ENCODE peak calls at places on chromosomes 3 and 15, in ten cellular contexts. V, M, W, Q, R, K, D, B, Y and C are unnamed samples.

GRCh38 chr3:169607909-169608308 is 55.6 kb downstream of the MECOM start:
- DNase-seq in Q (no peak), R (no peak), D (no peak), W (no peak), B (no peak), K (no peak), Y (no peak), V (no peak), M (no peak), C (no peak)

GRCh38 chr3:111299070-111299672 is 227.6 kb downstream of the NECTIN3 start:
- DNase-seq in B (no peak), K (peak), Y (no peak), V (peak), W (no peak), D (peak), R (peak), M (no peak), Q (peak), C (no peak)

GRCh38 chr15:63603516-63603915 is 6.3 kb downstream of the FBXL22 start:
- DNase-seq in Q (no peak), D (no peak), V (no peak), Y (no peak), W (no peak), M (no peak), R (no peak), B (no peak), K (peak), C (no peak)

GRCh38 chr3:177622520-177622919 is 425.2 kb upstream of the TBL1XR1 start:
- DNase-seq in W (no peak), B (no peak), M (no peak), Y (no peak), Q (no peak), K (no peak), D (peak), R (no peak), V (no peak), C (peak)

GRCh38 chr3:182509312-182509711 is 284.0 kb upstream of the ATP11B start:
- DNase-seq in R (no peak), W (no peak), Q (no peak), Y (no peak), K (no peak), V (no peak), M (no peak), D (no peak), B (no peak), C (no peak)

GRCh38 chr3:24566927-24567326 is 72.3 kb upstream of the THRB start:
- DNase-seq in K (no peak), B (no peak), W (no peak), R (no peak), D (no peak), Q (no peak), M (no peak), Y (no peak), V (no peak), C (no peak)

GRCh38 chr3:161096771-161097367 is 8.3 kb downstream of the B3GALNT1 start:
- DNase-seq in M (no peak), K (peak), D (no peak), V (no peak), W (no peak), B (no peak), Y (peak), R (no peak), Q (peak), C (peak)

GRCh38 chr3:175433026-175433668 is 574.0 kb downstream of the NAALADL2 start:
- DNase-seq in Q (peak), K (no peak), W (no peak), Y (no peak), D (peak), V (peak), M (no peak), B (no peak), R (peak), C (no peak)

GRCh38 chr3:155321418-155321817 is 27.9 kb upstream of the STRIT1 start:
- DNase-seq in V (no peak), W (no peak), R (no peak), Y (no peak), M (no peak), D (peak), B (no peak), Q (no peak), K (no peak), C (peak)

GRCh38 chr15:88657326-88658069 is 18.7 kb downstream of the ISG20 start:
- DNase-seq in Y (peak), Q (peak), R (no peak), B (peak), W (peak), M (no peak), K (peak), D (peak), V (peak), C (peak)

GRCh38 chr15:34520566-34520965 is 62.9 kb downstream of the GOLGA8B start:
- DNase-seq in K (no peak), W (no peak), D (no peak), M (no peak), Q (no peak), Y (no peak), B (no peak), V (no peak), R (no peak), C (no peak)

GRCh38 chr15:77017761-77018720 is 23.1 kb downstream of the PSTPIP1 start:
- DNase-seq in Q (no peak), Y (peak), R (no peak), M (no peak), K (no peak), V (no peak), W (no peak), D (no peak), B (no peak), C (peak)

GRCh38 chr3:121690777-121691405 is 30.2 kb upstream of the HCLS1 start:
- DNase-seq in R (no peak), Q (no peak), K (no peak), B (no peak), V (no peak), Y (no peak), M (no peak), W (no peak), D (no peak), C (no peak)

GRCh38 chr3:129429597-129429996 is 1.2 kb upstream of the EFCAB12 start:
- DNase-seq in D (no peak), Q (no peak), W (no peak), V (no peak), Y (peak), M (no peak), R (no peak), K (no peak), B (no peak), C (no peak)

GRCh38 chr3:149967067-149967685 is 3.5 kb downstream of the PFN2 start:
- DNase-seq in M (no peak), R (no peak), Q (peak), Y (no peak), V (peak), B (peak), D (peak), K (peak), W (peak), C (peak)
- H3K4me3 ChIP-seq in M (no peak), R (no peak), Q (no peak), Y (no peak), V (peak), B (no peak), D (peak), K (peak), W (no peak), C (no peak)

GRCh38 chr15:86106306-86106705 is 26.6 kb downstream of the AGBL1 start:
- DNase-seq in B (no peak), Y (no peak), Q (no peak), R (no peak), M (no peak), K (no peak), V (no peak), W (no peak), D (no peak), C (no peak)

GRCh38 chr15:86101818-86102217 is 22.1 kb downstream of the AGBL1 start:
- DNase-seq in R (no peak), Y (no peak), D (no peak), B (no peak), W (no peak), V (no peak), Q (no peak), M (no peak), K (no peak), C (no peak)

GRCh38 chr15:86103825-86104224 is 24.2 kb downstream of the AGBL1 start:
- DNase-seq in W (no peak), B (no peak), Y (no peak), R (no peak), Q (no peak), D (no peak), M (no peak), K (no peak), V (no peak), C (no peak)
- H3K4me3 ChIP-seq in W (no peak), B (no peak), Y (no peak), R (no peak), Q (no peak), D (no peak), M (no peak), K (no peak), V (no peak), C (no peak)

DNA sequence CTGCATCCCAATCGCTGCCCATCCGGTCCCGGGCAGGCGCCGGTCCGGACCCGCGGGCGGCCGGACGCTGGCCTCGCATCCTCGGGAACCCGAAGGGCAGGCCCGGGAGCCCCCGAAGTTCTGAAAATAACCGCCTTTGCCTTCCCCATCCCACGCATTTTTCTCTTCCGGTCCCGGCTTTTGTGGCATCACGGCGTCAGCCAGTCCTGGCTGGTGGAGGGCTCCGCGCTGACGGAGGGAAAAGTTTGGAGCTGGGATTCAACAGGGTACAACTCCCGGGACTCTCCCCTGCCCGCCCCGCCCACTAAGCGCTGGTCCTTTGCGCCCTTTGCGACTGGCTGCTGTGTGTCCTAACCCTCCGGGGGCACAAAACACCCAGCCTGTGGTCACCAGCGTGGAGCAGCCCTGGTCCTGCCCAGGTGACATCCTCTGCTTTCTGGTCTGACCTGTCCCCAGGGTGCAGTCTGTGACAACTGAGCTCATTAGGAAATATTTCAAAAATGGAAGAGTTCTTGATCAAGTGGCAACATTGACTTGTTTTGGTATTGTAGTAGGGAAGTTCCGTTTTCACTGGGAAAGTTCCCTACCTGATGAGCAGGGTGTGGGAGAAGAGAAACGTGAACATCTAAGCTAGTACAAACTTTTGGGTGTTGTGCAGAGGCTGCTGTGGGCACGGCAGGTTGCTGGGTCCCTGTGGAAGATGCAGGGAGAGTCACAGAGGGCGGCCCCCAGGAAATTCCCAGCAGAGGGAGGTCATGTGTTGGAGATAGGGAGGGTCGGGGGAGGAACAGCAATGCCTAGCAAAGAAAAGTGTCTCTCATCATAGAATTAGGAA is 754 bp downstream of the ARNT2 start:
- DNase-seq in Y (peak), Q (no peak), D (peak), V (peak), W (no peak), B (peak), M (no peak), R (no peak), K (peak), C (peak)
- H3K4me3 ChIP-seq in Y (peak), Q (no peak), D (peak), V (peak), W (no peak), B (peak), M (peak), R (peak), K (peak), C (peak)

GRCh38 chr3:46882377-46883015 is 5.0 kb downstream of the PTH1R start:
- DNase-seq in Q (no peak), K (peak), V (peak), Y (peak), R (no peak), W (peak), D (peak), M (no peak), B (peak), C (peak)
- H3K4me3 ChIP-seq in Q (peak), K (peak), V (peak), Y (peak), R (peak), W (peak), D (peak), M (peak), B (peak), C (peak)

DNA sequence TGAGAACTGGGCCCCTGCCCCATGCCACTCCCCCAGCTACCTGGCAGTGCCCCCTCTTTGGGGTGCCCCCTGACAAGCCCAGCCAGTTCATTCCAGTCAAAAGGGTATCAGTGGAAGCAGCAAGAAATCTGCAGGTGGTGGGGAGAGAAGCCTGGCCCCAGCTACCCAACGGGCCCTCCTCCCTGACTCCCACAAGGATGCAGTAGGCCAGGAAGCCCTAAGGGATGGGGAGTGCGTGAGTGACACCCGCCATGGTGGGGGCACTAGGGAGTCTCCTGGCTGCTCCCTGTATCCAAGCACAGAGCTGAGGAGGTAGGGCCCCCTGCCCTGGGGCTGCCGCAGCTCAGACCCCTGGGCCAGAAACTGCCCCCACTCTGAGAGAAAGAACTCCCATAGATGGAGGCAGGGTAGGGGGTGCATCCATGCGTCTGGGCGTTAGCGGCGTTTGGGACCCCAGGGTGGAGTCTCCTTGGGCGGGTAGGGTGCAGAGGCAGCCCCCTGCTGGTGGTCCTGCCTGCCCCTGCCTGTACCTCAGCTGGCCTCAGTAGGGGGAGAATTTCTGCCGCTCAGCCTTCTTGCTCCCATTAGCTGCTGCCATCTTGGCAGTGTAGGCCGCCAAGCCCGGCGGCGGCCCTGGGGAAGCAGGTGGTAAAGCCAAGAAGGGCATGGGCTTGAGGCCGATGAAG is 2.5 kb downstream of the GPR62 start:
- DNase-seq in Y (no peak), W (no peak), R (no peak), K (no peak), B (no peak), D (no peak), M (no peak), Q (no peak), V (no peak), C (no peak)
- H3K4me3 ChIP-seq in Y (no peak), W (no peak), R (no peak), K (no peak), B (no peak), D (no peak), M (no peak), Q (no peak), V (no peak), C (no peak)